ENCODE peak calls at places on chromosome 13, in eight cellular contexts. One of them, this sample, is unnamed.

GRCh38 chr13:59534806-59535205 is 628.9 kb downstream of the DIAPH3 start:
- DNase-seq in esophagus muscularis mucosa: no peak
- DNase-seq in Peyer's patch: no peak
- DNase-seq in H54: no peak
- DNase-seq in IMR-90: no peak
- DNase-seq in GM12892: no peak
- DNase-seq in GM12878: no peak
- DNase-seq in sigmoid colon: no peak
- DNase-seq in this sample: no peak

GRCh38 chr13:52022355-52022754 is 2.1 kb upstream of the UTP14C start:
- DNase-seq in esophagus muscularis mucosa: no peak
- DNase-seq in Peyer's patch: no peak
- DNase-seq in H54: no peak
- DNase-seq in IMR-90: no peak
- DNase-seq in GM12892: no peak
- DNase-seq in GM12878: no peak
- DNase-seq in sigmoid colon: no peak
- DNase-seq in this sample: no peak

GRCh38 chr13:45198924-45199323 is 1.9 kb downstream of the KCTD4 start:
- DNase-seq in esophagus muscularis mucosa: no peak
- DNase-seq in Peyer's patch: no peak
- DNase-seq in H54: no peak
- DNase-seq in IMR-90: no peak
- DNase-seq in GM12892: no peak
- DNase-seq in GM12878: no peak
- DNase-seq in sigmoid colon: no peak
- DNase-seq in this sample: no peak

GRCh38 chr13:65613004-65613403 is 1617.1 kb downstream of the PCDH9 start:
- DNase-seq in esophagus muscularis mucosa: no peak
- DNase-seq in Peyer's patch: no peak
- DNase-seq in H54: no peak
- DNase-seq in IMR-90: no peak
- DNase-seq in GM12892: no peak
- DNase-seq in GM12878: no peak
- DNase-seq in sigmoid colon: no peak
- DNase-seq in this sample: no peak

GRCh38 chr13:36163303-36163702 is 32.1 kb upstream of the DCLK1 start:
- DNase-seq in esophagus muscularis mucosa: peak
- DNase-seq in Peyer's patch: no peak
- DNase-seq in H54: no peak
- DNase-seq in IMR-90: no peak
- DNase-seq in GM12892: no peak
- DNase-seq in GM12878: no peak
- DNase-seq in sigmoid colon: no peak
- DNase-seq in this sample: no peak

GRCh38 chr13:92896842-92897241 is 329.8 kb upstream of the GPC6 start:
- DNase-seq in esophagus muscularis mucosa: no peak
- DNase-seq in Peyer's patch: no peak
- DNase-seq in H54: no peak
- DNase-seq in IMR-90: peak
- DNase-seq in GM12892: no peak
- DNase-seq in GM12878: no peak
- DNase-seq in sigmoid colon: no peak
- DNase-seq in this sample: no peak

GRCh38 chr13:79525458-79525857 is 44.5 kb downstream of the NDFIP2 start:
- DNase-seq in esophagus muscularis mucosa: no peak
- DNase-seq in Peyer's patch: no peak
- DNase-seq in H54: no peak
- DNase-seq in IMR-90: no peak
- DNase-seq in GM12892: no peak
- DNase-seq in GM12878: no peak
- DNase-seq in sigmoid colon: no peak
- DNase-seq in this sample: no peak

GRCh38 chr13:73714522-73714921 is 419.7 kb downstream of the KLF12 start:
- DNase-seq in esophagus muscularis mucosa: peak
- DNase-seq in Peyer's patch: no peak
- DNase-seq in H54: no peak
- DNase-seq in IMR-90: no peak
- DNase-seq in GM12892: no peak
- DNase-seq in GM12878: no peak
- DNase-seq in sigmoid colon: no peak
- DNase-seq in this sample: no peak

GRCh38 chr13:90105881-90106496 is 1241.5 kb upstream of the MIR17HG start:
- DNase-seq in esophagus muscularis mucosa: no peak
- DNase-seq in Peyer's patch: no peak
- DNase-seq in H54: peak
- DNase-seq in IMR-90: no peak
- DNase-seq in GM12892: no peak
- DNase-seq in GM12878: no peak
- DNase-seq in sigmoid colon: no peak
- DNase-seq in this sample: no peak

GRCh38 chr13:21216332-21216731 is 39.9 kb downstream of the MRPL57 start:
- DNase-seq in esophagus muscularis mucosa: peak
- DNase-seq in Peyer's patch: no peak
- DNase-seq in H54: no peak
- DNase-seq in IMR-90: no peak
- DNase-seq in GM12892: no peak
- DNase-seq in GM12878: no peak
- DNase-seq in sigmoid colon: no peak
- DNase-seq in this sample: no peak

GRCh38 chr13:66477816-66478215 is 752.3 kb downstream of the PCDH9 start:
- DNase-seq in esophagus muscularis mucosa: no peak
- DNase-seq in Peyer's patch: no peak
- DNase-seq in H54: no peak
- DNase-seq in IMR-90: no peak
- DNase-seq in GM12892: no peak
- DNase-seq in GM12878: no peak
- DNase-seq in sigmoid colon: no peak
- DNase-seq in this sample: no peak

GRCh38 chr13:27911499-27911898 is 8.3 kb upstream of the PDX1 start:
- DNase-seq in esophagus muscularis mucosa: no peak
- DNase-seq in Peyer's patch: no peak
- DNase-seq in H54: no peak
- DNase-seq in IMR-90: no peak
- DNase-seq in GM12892: no peak
- DNase-seq in GM12878: no peak
- DNase-seq in sigmoid colon: no peak
- DNase-seq in this sample: no peak

GRCh38 chr13:108558489-108558888 is 70.9 kb upstream of the MYO16 start:
- DNase-seq in esophagus muscularis mucosa: no peak
- DNase-seq in Peyer's patch: no peak
- DNase-seq in H54: no peak
- DNase-seq in IMR-90: no peak
- DNase-seq in GM12892: no peak
- DNase-seq in GM12878: no peak
- DNase-seq in sigmoid colon: no peak
- DNase-seq in this sample: no peak

GRCh38 chr13:52405767-52406494 is at the start of gene THSD1:
- DNase-seq in esophagus muscularis mucosa: no peak
- DNase-seq in Peyer's patch: peak
- DNase-seq in H54: peak
- DNase-seq in IMR-90: peak
- DNase-seq in GM12892: peak
- DNase-seq in GM12878: no peak
- DNase-seq in sigmoid colon: peak
- DNase-seq in this sample: no peak

GRCh38 chr13:37748913-37749312 is 120.7 kb downstream of the TRPC4 start:
- DNase-seq in esophagus muscularis mucosa: no peak
- DNase-seq in Peyer's patch: no peak
- DNase-seq in H54: no peak
- DNase-seq in IMR-90: no peak
- DNase-seq in GM12892: no peak
- DNase-seq in GM12878: no peak
- DNase-seq in sigmoid colon: no peak
- DNase-seq in this sample: no peak

DNA sequence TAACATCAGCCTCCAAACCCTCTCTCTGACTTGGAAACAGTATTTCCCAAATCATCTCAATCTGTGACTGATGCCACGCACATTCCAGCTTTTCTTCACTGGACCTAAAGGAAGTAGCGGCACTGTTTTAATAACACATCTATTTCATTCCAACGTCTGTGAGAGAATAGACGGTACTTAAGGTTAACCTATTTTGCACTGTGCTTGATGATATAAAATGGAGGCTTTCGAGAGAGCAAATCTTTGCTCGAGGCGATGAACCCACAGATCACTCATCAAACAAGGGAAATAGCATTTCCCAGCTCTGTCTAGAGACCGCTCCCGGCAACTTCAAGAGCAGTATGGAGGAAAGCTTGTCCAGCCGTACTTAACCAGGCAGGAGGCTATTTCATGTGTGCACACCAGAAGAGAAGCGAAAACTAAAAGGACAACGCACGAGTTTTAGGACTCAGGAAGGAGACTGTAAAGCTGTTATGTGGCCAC is 2.9 kb downstream of the UBL3 start:
- DNase-seq in esophagus muscularis mucosa: no peak
- DNase-seq in Peyer's patch: no peak
- DNase-seq in H54: no peak
- DNase-seq in IMR-90: peak
- DNase-seq in GM12892: no peak
- DNase-seq in GM12878: no peak
- DNase-seq in sigmoid colon: no peak
- DNase-seq in this sample: no peak
- TF ChIP-seq POLR2A in esophagus muscularis mucosa: no peak
- TF ChIP-seq POLR2A in Peyer's patch: no peak
- TF ChIP-seq POLR2A in H54: no peak
- TF ChIP-seq POLR2A in IMR-90: no peak
- TF ChIP-seq POLR2A in GM12892: no peak
- TF ChIP-seq POLR2A in GM12878: no peak
- TF ChIP-seq POLR2A in sigmoid colon: no peak
- TF ChIP-seq POLR2A in this sample: no peak

GRCh38 chr13:94660695-94661324 is 51.5 kb downstream of the SOX21 start:
- DNase-seq in esophagus muscularis mucosa: no peak
- DNase-seq in Peyer's patch: no peak
- DNase-seq in H54: no peak
- DNase-seq in IMR-90: peak
- DNase-seq in GM12892: no peak
- DNase-seq in GM12878: no peak
- DNase-seq in sigmoid colon: no peak
- DNase-seq in this sample: no peak

GRCh38 chr13:94664889-94665288 is 47.5 kb downstream of the SOX21 start:
- DNase-seq in esophagus muscularis mucosa: no peak
- DNase-seq in Peyer's patch: no peak
- DNase-seq in H54: no peak
- DNase-seq in IMR-90: no peak
- DNase-seq in GM12892: no peak
- DNase-seq in GM12878: no peak
- DNase-seq in sigmoid colon: no peak
- DNase-seq in this sample: no peak

GRCh38 chr13:94658926-94659649 is 53.3 kb downstream of the SOX21 start:
- DNase-seq in esophagus muscularis mucosa: no peak
- DNase-seq in Peyer's patch: no peak
- DNase-seq in H54: no peak
- DNase-seq in IMR-90: no peak
- DNase-seq in GM12892: no peak
- DNase-seq in GM12878: no peak
- DNase-seq in sigmoid colon: no peak
- DNase-seq in this sample: no peak

GRCh38 chr13:94661396-94661795 is 50.9 kb downstream of the SOX21 start:
- DNase-seq in esophagus muscularis mucosa: no peak
- DNase-seq in Peyer's patch: no peak
- DNase-seq in H54: no peak
- DNase-seq in IMR-90: no peak
- DNase-seq in GM12892: no peak
- DNase-seq in GM12878: no peak
- DNase-seq in sigmoid colon: no peak
- DNase-seq in this sample: no peak

GRCh38 chr13:94662274-94662945 is 49.9 kb downstream of the SOX21 start:
- DNase-seq in esophagus muscularis mucosa: no peak
- DNase-seq in Peyer's patch: no peak
- DNase-seq in H54: no peak
- DNase-seq in IMR-90: no peak
- DNase-seq in GM12892: no peak
- DNase-seq in GM12878: no peak
- DNase-seq in sigmoid colon: no peak
- DNase-seq in this sample: no peak
- TF ChIP-seq POLR2A in esophagus muscularis mucosa: no peak
- TF ChIP-seq POLR2A in Peyer's patch: no peak
- TF ChIP-seq POLR2A in H54: no peak
- TF ChIP-seq POLR2A in IMR-90: no peak
- TF ChIP-seq POLR2A in GM12892: no peak
- TF ChIP-seq POLR2A in GM12878: no peak
- TF ChIP-seq POLR2A in sigmoid colon: no peak
- TF ChIP-seq POLR2A in this sample: no peak

DNA sequence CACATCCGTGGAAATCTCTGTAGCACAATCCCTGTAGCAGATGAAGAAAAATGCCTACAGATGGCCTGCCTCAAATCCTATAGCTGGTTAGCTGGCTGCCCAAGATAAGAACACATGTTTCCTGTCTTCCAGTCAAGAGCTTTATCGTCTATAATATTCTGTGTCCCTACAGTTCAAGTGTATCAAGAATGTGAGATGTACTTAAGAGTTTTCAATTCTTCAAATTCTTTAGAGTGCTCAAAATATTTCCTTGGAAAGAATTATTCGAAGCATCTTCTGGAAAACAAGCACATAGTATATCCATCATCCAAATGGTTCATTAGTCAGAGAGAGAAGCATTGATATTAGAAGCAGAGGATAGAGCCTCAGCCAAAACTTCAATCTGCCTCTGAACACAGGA is 239.8 kb downstream of the COG6 start:
- DNase-seq in esophagus muscularis mucosa: no peak
- DNase-seq in Peyer's patch: no peak
- DNase-seq in H54: no peak
- DNase-seq in IMR-90: no peak
- DNase-seq in GM12892: no peak
- DNase-seq in GM12878: no peak
- DNase-seq in sigmoid colon: no peak
- DNase-seq in this sample: no peak
- TF ChIP-seq POLR2A in esophagus muscularis mucosa: no peak
- TF ChIP-seq POLR2A in Peyer's patch: no peak
- TF ChIP-seq POLR2A in H54: no peak
- TF ChIP-seq POLR2A in IMR-90: no peak
- TF ChIP-seq POLR2A in GM12892: no peak
- TF ChIP-seq POLR2A in GM12878: no peak
- TF ChIP-seq POLR2A in sigmoid colon: no peak
- TF ChIP-seq POLR2A in this sample: no peak

DNA sequence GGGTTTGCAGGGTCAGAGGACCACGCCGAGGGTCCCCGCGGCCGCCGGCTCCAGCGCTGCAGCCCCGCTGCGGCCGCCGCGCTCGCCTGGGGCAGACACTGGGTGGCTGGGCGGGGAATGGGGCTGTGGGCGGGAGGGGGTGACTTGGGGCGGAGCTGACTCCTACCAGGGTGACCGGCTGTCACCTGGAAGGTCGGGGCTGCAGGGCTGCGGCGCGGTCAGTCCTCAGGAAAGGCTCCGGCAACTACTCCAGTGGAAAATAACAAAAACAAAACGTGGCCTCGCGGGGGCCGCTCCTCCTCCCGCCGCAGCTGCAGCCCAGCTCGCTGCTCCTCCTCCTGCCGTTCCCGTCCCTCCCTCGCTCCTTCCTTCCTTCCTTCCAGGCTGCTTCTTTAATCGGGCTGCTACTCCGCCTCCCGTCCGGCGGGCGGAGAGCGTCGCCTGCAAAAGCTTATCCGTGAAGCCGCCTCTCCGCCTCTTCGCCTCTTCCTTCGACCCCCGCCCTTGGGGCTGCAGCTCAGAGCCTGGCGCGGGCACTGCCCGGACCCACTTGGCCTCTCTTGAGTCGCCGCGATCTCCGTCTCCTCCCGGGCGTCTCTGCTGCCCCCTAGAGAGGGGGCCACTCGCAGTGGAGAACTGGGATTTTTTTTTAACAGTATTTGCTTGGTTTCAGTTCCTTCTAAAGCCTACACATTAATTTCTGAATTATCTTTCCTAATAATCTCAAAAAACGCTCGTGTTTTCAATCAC is at the start of gene TBC1D4:
- DNase-seq in esophagus muscularis mucosa: peak
- DNase-seq in Peyer's patch: peak
- DNase-seq in H54: peak
- DNase-seq in IMR-90: peak
- DNase-seq in GM12892: peak
- DNase-seq in GM12878: peak
- DNase-seq in sigmoid colon: peak
- DNase-seq in this sample: peak
- TF ChIP-seq POLR2A in esophagus muscularis mucosa: no peak
- TF ChIP-seq POLR2A in Peyer's patch: no peak
- TF ChIP-seq POLR2A in H54: peak
- TF ChIP-seq POLR2A in IMR-90: peak
- TF ChIP-seq POLR2A in GM12892: peak
- TF ChIP-seq POLR2A in GM12878: peak
- TF ChIP-seq POLR2A in sigmoid colon: no peak
- TF ChIP-seq POLR2A in this sample: no peak

This sample was measured in esophagus squamous epithelium.